ENCODE peak calls at places on chromosomes 16 and 17, in five cellular contexts. U is H1, B is IMR-90, V is mesendoderm, I is H9. Q is an unnamed sample.
A peak's percentile ranks its signal among the peaks of the same experiment; 100 is the strongest.

GRCh38 chr16:18932243-18932997 is 6.2 kb upstream of the SMG1 start:
- DNase-seq in U (no peak), B (peak; percentile 43), V (no peak), I (no peak), Q (peak; percentile 21)

GRCh38 chr17:76561799-76562268 is 22.0 kb downstream of the PRCD start:
- DNase-seq in U (no peak), B (no peak), V (no peak), I (no peak), Q (no peak)

GRCh38 chr16:67341250-67341649 is 14.6 kb downstream of the LRRC36 start:
- DNase-seq in U (no peak), B (no peak), V (no peak), I (no peak), Q (no peak)

GRCh38 chr17:39002991-39003715 is 36.0 kb upstream of the FBXO47 start:
- DNase-seq in U (no peak), B (no peak), V (no peak), I (no peak), Q (no peak)

GRCh38 chr17:28470266-28471126 is 2.9 kb upstream of the SLC13A2 start:
- DNase-seq in U (peak; percentile 35), B (no peak), V (no peak), I (no peak), Q (no peak)

GRCh38 chr16:53711390-53711789 is 7.4 kb downstream of the FTO start:
- DNase-seq in U (no peak), B (no peak), V (no peak), I (no peak), Q (no peak)

GRCh38 chr16:1613728-1614225 is 1.6 kb downstream of the CRAMP1 start:
- DNase-seq in U (no peak), B (no peak), V (peak; percentile 4), I (no peak), Q (peak; percentile 12)

GRCh38 chr16:69561901-69562300 is 3.9 kb upstream of the NFAT5 start:
- DNase-seq in U (no peak), B (no peak), V (no peak), I (no peak), Q (no peak)

GRCh38 chr16:47142469-47143328 is 1.0 kb downstream of the NETO2 start:
- DNase-seq in U (no peak), B (peak; percentile 44), V (peak; percentile 68), I (peak; percentile 32), Q (peak; percentile 46)

GRCh38 chr16:21001262-21001661 is 100.7 kb downstream of the LYRM1 start:
- DNase-seq in U (peak; percentile 54), B (peak; percentile 4), V (peak; percentile 49), I (peak; percentile 52), Q (peak; percentile 17)

GRCh38 chr17:28405632-28406477 is at the start of gene SLC46A1:
- DNase-seq in U (peak; percentile 87), B (no peak), V (peak; percentile 78), I (peak; percentile 89), Q (no peak)

GRCh38 chr16:66199189-66199588 is 167.3 kb upstream of the CDH5 start:
- DNase-seq in U (no peak), B (peak; percentile 28), V (no peak), I (no peak), Q (no peak)

GRCh38 chr16:86806181-86806837 is 228.0 kb downstream of the FOXL1 start:
- DNase-seq in U (no peak), B (no peak), V (no peak), I (no peak), Q (no peak)

GRCh38 chr17:81701288-81702071 is 1.7 kb upstream of the MRPL12 start:
- DNase-seq in U (no peak), B (no peak), V (no peak), I (no peak), Q (no peak)

GRCh38 chr16:30185683-30186421 is 2.5 kb downstream of the CORO1A start:
- DNase-seq in U (peak; percentile 51), B (no peak), V (no peak), I (no peak), Q (no peak)

GRCh38 chr16:245105-245504 is 10.5 kb downstream of the FAM234A start:
- DNase-seq in U (no peak), B (no peak), V (no peak), I (no peak), Q (no peak)

GRCh38 chr16:27311449-27311831 is 2.3 kb upstream of the IL4R start:
- DNase-seq in U (no peak), B (peak; percentile 38), V (no peak), I (no peak), Q (no peak)

GRCh38 chr17:78723001-78723796 is 58.9 kb downstream of the CYTH1 start:
- DNase-seq in U (peak; percentile 83), B (peak; percentile 45), V (peak; percentile 81), I (peak; percentile 90), Q (peak; percentile 64)

GRCh38 chr17:19534562-19535149 is 1.0 kb downstream of the SLC47A1 start:
- DNase-seq in U (no peak), B (no peak), V (no peak), I (no peak), Q (no peak)

GRCh38 chr17:10429416-10430045 is 7.8 kb upstream of the MYH8 start:
- DNase-seq in U (no peak), B (peak; percentile 28), V (peak; percentile 5), I (no peak), Q (no peak)

GRCh38 chr16:7304932-7305331 is 27.7 kb upstream of the RBFOX1 start:
- DNase-seq in U (no peak), B (no peak), V (peak; percentile 11), I (no peak), Q (no peak)

GRCh38 chr17:13544292-13544691 is 57.4 kb downstream of the HS3ST3A1 start:
- DNase-seq in U (no peak), B (peak; percentile 98), V (peak; percentile 56), I (no peak), Q (no peak)

GRCh38 chr17:76783146-76783545 is 45.2 kb downstream of the MFSD11 start:
- DNase-seq in U (no peak), B (no peak), V (no peak), I (no peak), Q (no peak)

DNA sequence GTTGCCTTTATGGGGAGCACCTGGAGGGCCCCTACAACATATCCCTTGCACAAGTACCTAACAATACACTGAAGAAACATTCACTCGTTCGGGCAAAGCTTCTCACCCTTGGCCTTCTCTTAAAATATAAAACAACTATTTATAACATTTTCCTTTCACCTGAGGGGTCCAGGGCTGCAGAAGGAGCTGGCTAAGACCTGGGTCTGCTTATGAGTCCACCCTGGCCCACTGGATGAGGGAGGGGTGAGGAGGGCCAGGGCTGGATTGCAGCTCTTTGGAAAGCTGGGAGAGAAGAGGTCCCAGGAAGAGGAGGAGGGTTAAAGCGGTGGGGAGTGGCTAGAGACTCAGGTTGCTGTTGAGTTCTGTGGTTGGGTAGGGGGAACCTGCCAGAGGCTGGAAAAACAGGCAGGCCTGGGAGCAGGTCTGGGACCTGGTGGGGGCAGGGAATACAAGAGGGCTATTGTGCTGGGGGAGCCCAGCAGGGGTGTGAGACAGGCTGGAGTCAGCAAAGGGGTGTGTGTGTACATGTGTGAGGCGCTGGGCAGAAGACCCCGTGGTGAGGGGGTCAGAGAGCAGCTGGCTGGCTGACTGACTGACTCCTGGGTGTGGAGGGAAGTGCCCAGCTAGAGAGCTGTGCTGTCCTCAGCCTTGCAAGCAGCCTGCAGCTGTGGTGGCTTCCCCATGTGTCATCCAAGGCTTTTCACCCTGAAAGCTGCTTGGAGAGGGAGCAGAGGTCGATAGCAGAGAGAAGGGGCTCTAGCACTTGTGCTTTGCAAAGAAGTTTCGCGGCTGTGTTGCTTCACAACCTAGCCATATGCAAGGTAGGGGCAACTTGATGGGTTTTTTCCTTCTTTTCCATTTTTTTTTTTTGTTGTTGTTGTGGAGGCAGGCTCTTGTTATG is 10.2 kb upstream of the MRC2 start:
- DNase-seq in U (peak; percentile 74), B (peak; percentile 56), V (peak; percentile 100), I (peak; percentile 91), Q (peak; percentile 51)
- H2BK5ac ChIP-seq in U (peak overlapping the region; percentile 3), B (no peak overlapping the region), V (peak overlapping the region; percentile 98), I (no peak overlapping the region), Q (peak overlapping the region; percentile 55)

DNA sequence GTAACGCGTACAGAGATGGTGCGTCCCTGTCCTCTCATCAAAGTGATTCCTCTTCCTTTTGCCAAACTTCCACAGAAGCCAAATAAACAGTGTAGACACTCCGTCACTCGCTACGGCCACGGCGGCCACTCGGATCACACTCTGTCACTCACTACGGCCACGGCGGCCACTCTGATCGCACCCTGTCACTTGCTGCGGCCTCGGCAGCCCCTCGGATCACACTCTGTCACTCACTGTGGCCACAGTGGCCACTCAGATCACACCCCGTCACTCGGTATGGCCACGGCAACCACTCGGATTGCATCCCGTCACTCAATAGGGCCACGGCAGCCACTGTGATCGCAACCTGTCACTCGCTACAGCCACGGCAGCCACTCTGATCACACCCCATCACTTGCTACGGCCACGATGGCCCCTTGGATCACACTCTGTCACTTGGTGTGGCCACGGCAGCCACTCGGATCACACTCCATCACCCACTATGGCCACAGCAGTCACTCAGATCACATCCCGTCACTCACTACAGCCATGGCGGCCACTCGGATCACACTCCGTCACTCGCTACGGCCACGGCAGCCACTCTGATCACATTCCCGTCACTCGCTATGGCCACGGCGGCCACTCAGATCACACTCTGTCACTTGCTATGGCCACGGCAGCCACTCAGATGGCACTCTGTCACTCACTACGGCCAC is 170.8 kb downstream of the BANP start:
- DNase-seq in U (no peak), B (no peak), V (no peak), I (no peak), Q (no peak)
- H2BK5ac ChIP-seq in U (no peak overlapping the region), B (no peak overlapping the region), V (no peak overlapping the region), I (no peak overlapping the region), Q (no peak overlapping the region)

GRCh38 chr16:11056090-11056988 is 112.0 kb downstream of the CLEC16A start:
- DNase-seq in U (no peak), B (peak; percentile 48), V (no peak), I (no peak), Q (no peak)
- H2BK5ac ChIP-seq in U (no peak overlapping the region), B (no peak overlapping the region), V (no peak overlapping the region), I (no peak overlapping the region), Q (no peak overlapping the region)

DNA sequence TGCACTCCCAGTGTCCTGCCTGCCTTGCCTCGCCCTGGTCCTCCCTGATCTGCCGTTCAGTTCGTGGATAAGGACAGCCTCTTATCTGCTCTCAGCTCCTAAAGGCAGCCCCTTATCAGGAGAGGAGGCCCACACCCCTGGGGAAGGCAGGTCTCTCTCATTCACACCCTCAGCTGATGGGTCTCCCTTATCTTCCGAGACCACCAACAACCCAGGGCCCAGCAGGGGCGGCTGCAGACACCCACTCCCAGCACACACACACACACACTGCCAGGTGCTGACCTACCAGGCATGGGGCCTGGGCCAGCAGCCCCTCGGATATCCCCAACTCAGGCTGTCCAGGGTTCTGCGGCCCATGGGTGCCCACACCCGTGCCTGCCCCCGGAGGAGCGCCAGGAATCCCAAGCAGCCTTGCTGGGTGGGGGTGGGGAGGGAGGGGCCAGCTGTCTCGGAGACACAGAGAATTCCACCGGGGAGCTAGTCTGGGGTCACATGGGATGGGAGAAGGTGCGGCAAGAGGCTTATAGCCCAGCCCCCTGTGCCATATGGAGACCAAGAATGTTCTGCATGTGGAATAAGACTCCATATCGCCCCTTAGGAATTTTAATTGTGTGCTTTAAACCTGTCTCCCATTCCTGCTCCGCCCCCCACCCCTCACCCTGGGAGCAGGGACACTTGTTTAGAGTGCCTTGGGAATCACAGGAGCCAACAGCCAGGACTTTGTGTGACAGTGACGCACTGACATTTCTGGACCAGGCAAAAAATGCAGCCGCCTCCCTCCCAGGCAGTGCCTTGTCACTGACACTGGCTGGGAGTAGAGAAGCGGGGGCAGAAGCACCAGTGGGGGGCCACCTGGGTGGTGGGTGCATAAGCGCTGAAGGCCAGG is 41.9 kb upstream of the EMP2 start:
- DNase-seq in U (no peak), B (no peak), V (peak; percentile 94), I (peak; percentile 41), Q (no peak)
- H2BK5ac ChIP-seq in U (no peak overlapping the region), B (no peak overlapping the region), V (peak overlapping the region; percentile 50), I (no peak overlapping the region), Q (no peak overlapping the region)